ENCODE peak calls at places on chromosomes 2 and 18, in six cellular contexts. F, M, Y, Z, X and K are unnamed samples.

GRCh38 chr2:182393361-182393760 is 33.5 kb downstream of the PDE1A start:
- ATAC-seq in Y (no peak), M (no peak), Z (no peak), F (no peak), X (no peak), K (no peak)

GRCh38 chr18:3747176-3747973 is 297.4 kb downstream of the TGIF1 start:
- ATAC-seq in Y (no peak), F (no peak), M (no peak), Z (no peak), X (no peak), K (peak; percentile 39)

GRCh38 chr2:152322222-152322621 is 12.8 kb upstream of the FMNL2 start:
- ATAC-seq in X (no peak), M (no peak), Z (no peak), F (no peak), Y (no peak), K (no peak)

GRCh38 chr18:7607535-7608173 is 40.5 kb downstream of the PTPRM start:
- ATAC-seq in Y (no peak), X (no peak), M (no peak), F (no peak), Z (no peak), K (no peak)

GRCh38 chr2:204223544-204223943 is 287.0 kb downstream of the ICOS start:
- ATAC-seq in Z (peak; percentile 26), F (peak; percentile 23), M (no peak), Y (no peak), X (no peak), K (no peak)

GRCh38 chr18:27861539-27861938 is 315.4 kb downstream of the CDH2 start:
- ATAC-seq in X (no peak), M (no peak), Z (no peak), Y (no peak), F (no peak), K (no peak)

GRCh38 chr2:233271693-233272092 is 20.2 kb downstream of the ATG16L1 start:
- ATAC-seq in M (no peak), Y (no peak), F (no peak), Z (no peak), X (no peak), K (no peak)

GRCh38 chr2:202072737-202073396 is at the start of gene KIAA2012:
- ATAC-seq in Y (peak; percentile 51), X (no peak), F (peak; percentile 49), Z (no peak), M (no peak), K (no peak)

GRCh38 chr2:180419212-180419611 is 412.1 kb upstream of the CWC22 start:
- ATAC-seq in M (no peak), F (no peak), Z (no peak), Y (no peak), X (no peak), K (no peak)

GRCh38 chr2:100292022-100292580 is 30.2 kb downstream of the LONRF2 start:
- ATAC-seq in X (peak; percentile 90), F (peak; percentile 25), Z (peak; percentile 86), M (peak; percentile 89), Y (no peak), K (peak; percentile 68)

GRCh38 chr2:234278556-234279286 is 218.2 kb downstream of the ARL4C start:
- ATAC-seq in Y (no peak), Z (no peak), M (no peak), X (no peak), F (no peak), K (no peak)

GRCh38 chr2:18975506-18975905 is 382.9 kb downstream of the OSR1 start:
- ATAC-seq in Z (no peak), F (no peak), M (no peak), Y (no peak), X (no peak), K (no peak)

GRCh38 chr2:42249284-42249683 is 80.1 kb downstream of the EML4 start:
- ATAC-seq in Y (no peak), F (no peak), M (no peak), X (no peak), Z (no peak), K (no peak)

GRCh38 chr18:73888565-73888964 is 259.1 kb downstream of the FBXO15 start:
- ATAC-seq in Z (no peak), M (no peak), X (no peak), F (no peak), Y (no peak), K (no peak)

GRCh38 chr2:134402385-134402784 is 148.5 kb downstream of the MGAT5 start:
- ATAC-seq in F (peak; percentile 89), Z (no peak), M (no peak), X (no peak), Y (no peak), K (peak; percentile 93)

GRCh38 chr18:24817150-24818068 is 357.0 kb downstream of the HRH4 start:
- ATAC-seq in F (no peak), Z (no peak), Y (no peak), M (no peak), X (no peak), K (no peak)

GRCh38 chr2:233270366-233270765 is 18.9 kb downstream of the ATG16L1 start:
- ATAC-seq in X (no peak), Y (no peak), Z (no peak), M (no peak), F (no peak), K (no peak)

GRCh38 chr2:39419282-39420223 is 17.5 kb downstream of the MAP4K3 start:
- ATAC-seq in F (no peak), Z (no peak), Y (no peak), X (peak; percentile 30), M (no peak), K (no peak)

GRCh38 chr18:62301322-62301721 is 23.8 kb upstream of the TNFRSF11A start:
- ATAC-seq in Z (no peak), M (no peak), Y (no peak), F (no peak), X (no peak), K (no peak)

GRCh38 chr2:55887906-55888625 is 35.5 kb downstream of the EFEMP1 start:
- ATAC-seq in Y (no peak), Z (peak; percentile 34), M (no peak), X (no peak), F (no peak), K (no peak)

GRCh38 chr18:49886891-49887764 is 73.8 kb upstream of the ACAA2 start:
- ATAC-seq in F (no peak), M (no peak), Z (no peak), X (peak; percentile 69), Y (no peak), K (no peak)

GRCh38 chr18:71707400-71707799 is 836.7 kb downstream of the CBLN2 start:
- ATAC-seq in X (no peak), F (no peak), Z (no peak), M (no peak), Y (no peak), K (no peak)

GRCh38 chr18:2826581-2826980 is 20.2 kb upstream of the EMILIN2 start:
- ATAC-seq in Z (no peak), Y (no peak), M (no peak), F (peak; percentile 58), X (peak; percentile 70), K (peak; percentile 84)

GRCh38 chr2:188382107-188382506 is 90.4 kb downstream of the GULP1 start:
- ATAC-seq in M (peak; percentile 19), X (no peak), Z (no peak), Y (no peak), F (no peak), K (no peak)

GRCh38 chr2:223475901-223476300 is 126.3 kb downstream of the SCG2 start:
- ATAC-seq in Y (no peak), Z (no peak), F (no peak), X (no peak), M (no peak), K (no peak)

GRCh38 chr2:109457811-109458210 is 156.0 kb downstream of the SEPTIN10 start:
- ATAC-seq in Z (no peak), X (no peak), M (no peak), F (peak; percentile 42), Y (peak; percentile 82), K (no peak)

GRCh38 chr2:36287363-36288275 is 68.0 kb upstream of the CRIM1 start:
- ATAC-seq in F (no peak), M (no peak), Z (no peak), X (no peak), Y (no peak), K (no peak)

DNA sequence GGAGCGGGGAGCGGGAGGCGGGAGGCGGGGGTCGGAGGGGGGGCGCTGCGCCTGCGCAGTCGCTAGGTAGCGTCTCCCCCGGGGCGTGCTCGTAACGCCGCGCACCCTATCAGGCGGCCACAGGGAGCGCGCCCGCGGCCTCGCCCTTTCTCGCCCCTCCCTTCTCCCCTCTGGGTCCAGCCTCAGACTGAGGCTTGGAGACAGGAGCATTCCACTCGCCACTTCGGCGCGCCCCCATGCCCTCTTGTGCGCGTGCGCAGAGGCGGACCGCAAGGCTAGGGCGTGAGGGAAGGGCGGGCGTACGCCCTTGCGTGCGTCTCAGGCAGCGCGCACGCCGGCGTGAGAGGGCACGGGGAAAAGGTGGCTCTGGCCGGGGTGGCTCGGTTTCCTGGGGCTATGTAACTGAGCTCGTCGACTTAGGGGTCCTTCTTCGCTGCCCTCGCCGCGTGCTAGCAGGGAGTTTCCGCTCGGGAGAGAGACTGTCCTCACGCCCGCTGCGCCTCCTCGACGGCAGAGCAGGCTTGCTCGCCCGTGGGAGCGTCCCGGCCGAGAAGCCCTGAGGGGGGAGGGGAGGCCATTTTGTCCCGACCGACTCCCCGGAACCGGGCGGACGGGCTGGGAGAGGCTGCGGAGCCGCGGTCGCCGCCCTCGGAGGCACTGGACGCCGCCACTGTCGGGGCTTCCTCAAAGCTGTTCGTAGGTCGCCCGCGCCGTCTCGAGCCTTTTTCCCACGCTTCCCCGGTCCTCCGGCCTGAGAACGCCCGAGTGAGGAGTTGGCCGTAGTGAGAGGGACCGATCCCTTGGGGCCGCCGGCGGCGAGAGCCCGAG is at the start of gene RAB10:
- ATAC-seq in Y (peak; percentile 89), F (peak; percentile 89), X (peak; percentile 88), M (peak; percentile 88), Z (peak; percentile 99), K (peak; percentile 96)
- TF ChIP-seq EP300 in Y (no peak), F (peak; percentile 69), X (no peak), M (no peak), Z (no peak), K (no peak)

GRCh38 chr2:102050854-102051391 is 59.2 kb downstream of the IL1R2 start:
- ATAC-seq in X (peak; percentile 83), M (no peak), Y (peak; percentile 42), Z (peak; percentile 56), F (no peak), K (peak; percentile 79)
- TF ChIP-seq EP300 in X (peak; percentile 27), M (no peak), Y (no peak), Z (no peak), F (no peak), K (no peak)

DNA sequence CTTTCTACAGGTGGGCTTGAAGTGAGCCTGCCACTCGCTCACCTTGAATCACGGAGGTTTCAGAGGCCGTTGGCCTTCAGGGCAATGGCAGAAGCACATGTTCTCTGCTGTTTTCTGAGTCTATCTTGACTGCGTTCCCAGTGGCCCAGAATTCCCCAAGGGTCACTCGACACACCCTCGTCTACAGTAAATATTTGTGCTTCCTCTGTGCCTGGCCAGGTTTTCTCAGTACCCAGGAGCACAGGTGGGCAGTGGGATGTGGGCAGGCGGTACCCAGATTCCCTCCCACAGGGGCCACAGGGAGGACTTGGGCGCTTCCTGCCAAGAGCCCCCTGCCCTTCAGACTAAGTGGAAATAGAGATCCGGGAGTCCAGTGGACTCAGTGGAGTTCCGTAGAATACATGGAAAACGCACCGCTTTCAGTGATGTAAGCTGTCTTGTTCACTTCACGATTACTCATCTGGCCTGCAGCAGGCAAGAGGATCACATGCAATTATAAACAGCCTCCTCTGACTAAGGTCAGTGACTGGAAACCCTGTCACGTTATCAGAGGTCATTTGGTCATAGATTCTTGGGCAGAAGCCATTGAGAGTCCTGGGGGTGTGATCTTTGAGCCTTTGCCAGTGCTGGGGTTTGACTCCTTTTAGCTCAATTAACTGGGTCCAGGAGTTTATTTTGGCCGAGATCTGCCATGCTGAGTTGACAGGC is 179.8 kb downstream of the NEDD4L start:
- ATAC-seq in F (peak; percentile 81), Z (peak; percentile 83), X (peak; percentile 78), Y (peak; percentile 47), M (peak; percentile 91), K (peak; percentile 80)
- TF ChIP-seq EP300 in F (no peak), Z (no peak), X (peak; percentile 20), Y (no peak), M (peak; percentile 43), K (no peak)

GRCh38 chr2:2950403-2950952 is 427.1 kb downstream of the EIPR1 start:
- ATAC-seq in F (no peak), Z (no peak), M (no peak), Y (no peak), X (no peak), K (peak; percentile 25)
- TF ChIP-seq EP300 in F (no peak), Z (no peak), M (no peak), Y (no peak), X (no peak), K (no peak)